ENCODE peak calls at places on chromosomes 16 and 17, in four cellular contexts. One of them, this sample, is unnamed.

GRCh38 chr16:56669005-56669839 is at the start of gene MT1H:
- DNase-seq in K562: no peak
- DNase-seq in GM12891: no peak
- DNase-seq in GM12878: no peak
- DNase-seq in this sample: no peak

GRCh38 chr17:38552343-38552742 is 53.4 kb downstream of the SRCIN1 start:
- DNase-seq in K562: no peak
- DNase-seq in GM12891: no peak
- DNase-seq in GM12878: no peak
- DNase-seq in this sample: no peak

GRCh38 chr16:80932725-80933124 is 74.0 kb downstream of the CMC2 start:
- DNase-seq in K562: no peak
- DNase-seq in GM12891: no peak
- DNase-seq in GM12878: no peak
- DNase-seq in this sample: no peak

GRCh38 chr16:11824362-11824761 is 27.0 kb downstream of the RSL1D1 start:
- DNase-seq in K562: no peak
- DNase-seq in GM12891: no peak
- DNase-seq in GM12878: no peak
- DNase-seq in this sample: peak; percentile 88

GRCh38 chr16:3120435-3120834 is 8.0 kb downstream of the ZNF205 start:
- DNase-seq in K562: no peak
- DNase-seq in GM12891: no peak
- DNase-seq in GM12878: no peak
- DNase-seq in this sample: no peak

GRCh38 chr16:82720414-82720813 is 93.6 kb downstream of the CDH13 start:
- DNase-seq in K562: no peak
- DNase-seq in GM12891: no peak
- DNase-seq in GM12878: no peak
- DNase-seq in this sample: no peak

GRCh38 chr16:88931373-88931900 is 45.6 kb downstream of the CBFA2T3 start:
- DNase-seq in K562: no peak
- DNase-seq in GM12891: no peak
- DNase-seq in GM12878: no peak
- DNase-seq in this sample: no peak

GRCh38 chr16:50644730-50645129 is 36.4 kb downstream of the SNX20 start:
- DNase-seq in K562: no peak
- DNase-seq in GM12891: no peak
- DNase-seq in GM12878: no peak
- DNase-seq in this sample: no peak

GRCh38 chr16:11224894-11225676 is 30.9 kb downstream of the SOCS1 start:
- DNase-seq in K562: no peak
- DNase-seq in GM12891: peak; percentile 92
- DNase-seq in GM12878: peak; percentile 88
- DNase-seq in this sample: no peak

GRCh38 chr16:24980077-24980793 is 34.9 kb downstream of the ARHGAP17 start:
- DNase-seq in K562: no peak
- DNase-seq in GM12891: no peak
- DNase-seq in GM12878: peak; percentile 63
- DNase-seq in this sample: no peak

GRCh38 chr16:1014771-1015495 is 33.4 kb downstream of the SOX8 start:
- DNase-seq in K562: no peak
- DNase-seq in GM12891: no peak
- DNase-seq in GM12878: no peak
- DNase-seq in this sample: no peak

GRCh38 chr17:83161298-83162034 is 82.1 kb downstream of the METRNL start:
- DNase-seq in K562: no peak
- DNase-seq in GM12891: no peak
- DNase-seq in GM12878: no peak
- DNase-seq in this sample: no peak

GRCh38 chr16:88570691-88571092 is 489 bp downstream of the ZC3H18 start:
- DNase-seq in K562: peak; percentile 66
- DNase-seq in GM12891: no peak
- DNase-seq in GM12878: no peak
- DNase-seq in this sample: no peak

GRCh38 chr17:38352245-38353083 is 820 bp downstream of the SOCS7 start:
- DNase-seq in K562: peak; percentile 41
- DNase-seq in GM12891: no peak
- DNase-seq in GM12878: no peak
- DNase-seq in this sample: no peak

GRCh38 chr16:4093495-4094137 is 22.6 kb downstream of the ADCY9 start:
- DNase-seq in K562: no peak
- DNase-seq in GM12891: no peak
- DNase-seq in GM12878: no peak
- DNase-seq in this sample: no peak

GRCh38 chr16:909281-910000 is 61.3 kb downstream of the LMF1 start:
- DNase-seq in K562: no peak
- DNase-seq in GM12891: no peak
- DNase-seq in GM12878: no peak
- DNase-seq in this sample: no peak

GRCh38 chr16:66728117-66728787 is 23.2 kb downstream of the DYNC1LI2 start:
- DNase-seq in K562: peak; percentile 50
- DNase-seq in GM12891: no peak
- DNase-seq in GM12878: no peak
- DNase-seq in this sample: no peak

GRCh38 chr17:75950421-75950820 is 9.6 kb upstream of the FBF1 start:
- DNase-seq in K562: no peak
- DNase-seq in GM12891: no peak
- DNase-seq in GM12878: no peak
- DNase-seq in this sample: no peak

GRCh38 chr17:75945202-75945601 is 4.4 kb upstream of the FBF1 start:
- DNase-seq in K562: no peak
- DNase-seq in GM12891: no peak
- DNase-seq in GM12878: no peak
- DNase-seq in this sample: no peak

GRCh38 chr17:75950850-75951554 is 10.2 kb upstream of the FBF1 start:
- DNase-seq in K562: peak; percentile 30
- DNase-seq in GM12891: no peak
- DNase-seq in GM12878: no peak
- DNase-seq in this sample: no peak
- TF ChIP-seq SPI1 in K562: no peak
- TF ChIP-seq SPI1 in GM12891: no peak
- TF ChIP-seq SPI1 in GM12878: no peak
- TF ChIP-seq SPI1 in this sample: no peak

DNA sequence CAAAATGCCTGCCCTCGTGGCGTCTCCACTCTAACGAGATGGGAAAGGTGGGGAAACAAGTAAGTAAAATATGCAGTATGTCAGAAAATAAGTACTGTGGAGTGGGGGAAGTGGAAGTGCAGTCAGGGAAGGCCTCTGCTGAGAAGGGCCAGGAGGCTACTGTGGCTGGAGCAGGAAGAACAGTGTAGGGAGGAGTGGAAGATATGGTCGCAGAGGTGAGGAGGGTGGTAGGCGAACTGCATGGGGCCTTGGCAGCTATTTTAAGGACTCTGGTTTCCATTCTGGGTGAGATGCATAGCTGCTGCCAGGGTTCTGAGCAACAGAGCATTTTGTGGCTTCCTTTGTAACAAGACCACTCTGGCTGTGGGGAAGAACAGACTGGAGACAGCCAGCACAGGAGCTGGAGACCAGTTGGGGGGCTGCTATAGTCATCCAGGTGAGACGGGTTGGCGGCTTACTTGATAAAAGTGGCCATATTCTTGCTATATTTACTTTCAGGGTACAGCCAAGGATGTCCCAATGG is 42.7 kb downstream of the CYTH1 start:
- DNase-seq in K562: no peak
- DNase-seq in GM12891: no peak
- DNase-seq in GM12878: peak; percentile 75
- DNase-seq in this sample: no peak
- TF ChIP-seq POLR2AphosphoS5 in K562: no peak
- TF ChIP-seq POLR2AphosphoS5 in GM12891: peak; percentile 73
- TF ChIP-seq POLR2AphosphoS5 in GM12878: no peak
- TF ChIP-seq POLR2AphosphoS5 in this sample: no peak

GRCh38 chr16:8905168-8905762 is 23.1 kb downstream of the LITAFD start:
- DNase-seq in K562: peak; percentile 42
- DNase-seq in GM12891: no peak
- DNase-seq in GM12878: no peak
- DNase-seq in this sample: no peak
- TF ChIP-seq SPI1 in K562: no peak
- TF ChIP-seq SPI1 in GM12891: no peak
- TF ChIP-seq SPI1 in GM12878: no peak
- TF ChIP-seq SPI1 in this sample: no peak

GRCh38 chr16:70480127-70481105 is 26.0 kb downstream of the FCSK start:
- DNase-seq in K562: no peak
- DNase-seq in GM12891: no peak
- DNase-seq in GM12878: no peak
- DNase-seq in this sample: no peak
- TF ChIP-seq POLR2AphosphoS5 in K562: no peak
- TF ChIP-seq POLR2AphosphoS5 in GM12891: no peak
- TF ChIP-seq POLR2AphosphoS5 in GM12878: no peak
- TF ChIP-seq POLR2AphosphoS5 in this sample: no peak

GRCh38 chr17:49190932-49191331 is 19.4 kb downstream of the GNGT2 start:
- DNase-seq in K562: peak; percentile 21
- DNase-seq in GM12891: no peak
- DNase-seq in GM12878: no peak
- DNase-seq in this sample: no peak
- TF ChIP-seq SPI1 in K562: no peak
- TF ChIP-seq SPI1 in GM12891: no peak
- TF ChIP-seq SPI1 in GM12878: no peak
- TF ChIP-seq SPI1 in this sample: no peak

GRCh38 chr17:58513913-58514794 is at the start of gene MTMR4:
- DNase-seq in K562: peak; percentile 91
- DNase-seq in GM12891: peak; percentile 87
- DNase-seq in GM12878: no peak
- DNase-seq in this sample: peak; percentile 73

GRCh38 chr17:58514795-58515157 is 338 bp upstream of the MTMR4 start:
- DNase-seq in K562: no peak
- DNase-seq in GM12891: no peak
- DNase-seq in GM12878: no peak
- DNase-seq in this sample: no peak

GRCh38 chr17:58515286-58515685 is 848 bp upstream of the MTMR4 start:
- DNase-seq in K562: no peak
- DNase-seq in GM12891: no peak
- DNase-seq in GM12878: no peak
- DNase-seq in this sample: no peak

GRCh38 chr17:58516644-58517377 is 2.4 kb upstream of the MTMR4 start:
- DNase-seq in K562: no peak
- DNase-seq in GM12891: no peak
- DNase-seq in GM12878: no peak
- DNase-seq in this sample: no peak

GRCh38 chr17:58513391-58513912 is 986 bp downstream of the MTMR4 start:
- DNase-seq in K562: peak; percentile 17
- DNase-seq in GM12891: no peak
- DNase-seq in GM12878: no peak
- DNase-seq in this sample: no peak
- TF ChIP-seq POLR2AphosphoS5 in K562: no peak
- TF ChIP-seq POLR2AphosphoS5 in GM12891: no peak
- TF ChIP-seq POLR2AphosphoS5 in GM12878: no peak
- TF ChIP-seq POLR2AphosphoS5 in this sample: no peak

DNA sequence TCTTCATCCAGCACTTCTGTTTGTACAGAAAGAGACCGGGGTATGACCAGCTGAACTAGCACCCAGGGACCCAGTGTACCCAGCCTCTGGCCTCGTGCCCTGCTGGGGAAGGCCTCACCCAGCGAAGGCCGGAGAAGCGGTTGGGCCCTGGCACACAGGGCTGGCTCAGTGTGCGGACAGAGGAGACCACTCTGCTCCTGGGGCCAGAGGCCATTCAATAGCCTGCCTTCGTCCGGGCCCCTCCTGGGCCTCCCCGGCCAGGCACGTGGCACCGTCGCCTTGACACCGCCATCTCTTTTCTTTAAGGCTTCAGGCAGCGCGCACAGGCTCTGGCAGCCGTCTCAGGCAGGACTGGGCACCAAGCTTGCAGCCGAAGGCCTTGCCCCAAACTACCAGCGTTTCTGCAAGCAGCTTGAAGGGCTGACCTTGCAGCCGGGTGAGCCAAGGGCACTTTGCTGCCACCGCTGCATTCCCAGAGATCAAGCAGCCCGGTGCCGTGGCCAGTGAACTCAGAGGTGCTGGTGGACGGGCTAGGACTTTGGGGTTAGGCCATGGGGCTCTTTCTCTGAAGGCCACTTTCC is 8.0 kb downstream of the TAX1BP3 start:
- DNase-seq in K562: no peak
- DNase-seq in GM12891: no peak
- DNase-seq in GM12878: no peak
- DNase-seq in this sample: no peak
- TF ChIP-seq SPI1 in K562: no peak
- TF ChIP-seq SPI1 in GM12891: no peak
- TF ChIP-seq SPI1 in GM12878: no peak
- TF ChIP-seq SPI1 in this sample: no peak

DNA sequence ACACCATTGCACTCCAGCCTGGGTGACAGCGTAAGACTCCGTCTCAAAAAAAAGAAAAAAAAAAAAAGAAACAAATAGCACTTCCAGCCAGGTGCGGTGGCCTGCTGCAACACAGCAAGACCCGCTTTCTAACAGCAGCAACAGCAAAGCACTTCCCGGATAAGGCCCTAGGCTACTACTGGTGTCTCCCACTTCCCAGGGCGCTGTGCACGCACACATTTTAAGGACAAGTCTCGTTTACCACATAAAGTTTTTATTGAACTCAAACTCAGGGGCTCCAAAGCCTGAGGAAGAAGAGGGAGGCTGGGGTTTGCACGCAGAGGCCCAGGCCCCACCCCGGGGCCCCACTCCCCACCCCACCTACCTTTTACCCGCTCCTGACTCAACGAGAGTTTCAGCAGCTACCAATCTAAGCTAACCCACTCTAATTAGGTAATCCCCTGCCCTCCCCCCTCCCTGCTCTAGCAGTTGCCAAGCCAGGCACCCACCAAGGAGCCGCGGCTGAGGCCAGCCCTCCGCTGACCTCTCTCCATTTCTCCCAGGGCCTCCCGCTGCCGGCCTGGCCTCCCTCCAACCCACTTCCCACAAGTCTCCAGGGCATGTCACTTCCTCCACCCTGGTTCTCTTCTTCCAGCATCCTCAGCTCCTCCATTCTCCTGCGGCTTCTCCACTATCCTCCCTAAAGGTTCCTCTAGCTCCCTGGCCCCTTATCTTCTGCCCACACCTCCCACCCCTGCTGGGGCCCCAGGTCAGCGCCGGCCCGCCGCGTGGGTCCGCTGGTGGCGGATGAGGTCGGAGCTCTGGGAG is 2.4 kb downstream of the ZNF768 start:
- DNase-seq in K562: peak; percentile 68
- DNase-seq in GM12891: no peak
- DNase-seq in GM12878: no peak
- DNase-seq in this sample: peak; percentile 23
- TF ChIP-seq POLR2AphosphoS5 in K562: peak; percentile 29
- TF ChIP-seq POLR2AphosphoS5 in GM12891: no peak
- TF ChIP-seq POLR2AphosphoS5 in GM12878: no peak
- TF ChIP-seq POLR2AphosphoS5 in this sample: peak; percentile 18

This sample was measured in HL-60.